ENCODE peak calls at places on chromosomes 4 and X, in ten cellular contexts. One of them, this sample, is unnamed.

GRCh38 chr4:119205690-119206089 is 6.8 kb upstream of the USP53 start:
- DNase-seq in AG10803: no peak
- DNase-seq in activated CD4-positive, alpha-beta T cell treated with anti-CD3 and anti-CD28 coated beads, Interleukin-2, amount 10 ng/mL, durations not matched to agents 7 days and 5 days: no peak
- DNase-seq in lung microvascular endothelial cell: no peak
- DNase-seq in RPMI7951: no peak
- DNase-seq in breast epithelium: no peak
- DNase-seq in activated naive CD8-positive, alpha-beta T cell treated with anti-CD3 and anti-CD28 coated beads, Interleukin-2, amount 50 U/mL, for 16 hours: no peak
- DNase-seq in activated naive CD4-positive, alpha-beta T cell treated with Interleukin-2 at 50 U/mL for 16 hours: no peak
- DNase-seq in astrocyte of the hippocampus: no peak
- DNase-seq in HCT116: no peak
- DNase-seq in this sample: no peak

GRCh38 chr4:4426511-4427477 is 39.9 kb downstream of the NSG1 start:
- DNase-seq in AG10803: no peak
- DNase-seq in activated CD4-positive, alpha-beta T cell treated with anti-CD3 and anti-CD28 coated beads, Interleukin-2, amount 10 ng/mL, durations not matched to agents 7 days and 5 days: no peak
- DNase-seq in lung microvascular endothelial cell: no peak
- DNase-seq in RPMI7951: peak; percentile 11
- DNase-seq in breast epithelium: no peak
- DNase-seq in activated naive CD8-positive, alpha-beta T cell treated with anti-CD3 and anti-CD28 coated beads, Interleukin-2, amount 50 U/mL, for 16 hours: no peak
- DNase-seq in activated naive CD4-positive, alpha-beta T cell treated with Interleukin-2 at 50 U/mL for 16 hours: no peak
- DNase-seq in astrocyte of the hippocampus: peak; percentile 23
- DNase-seq in HCT116: no peak
- DNase-seq in this sample: no peak

GRCh38 chr4:124650614-124651013 is 61.9 kb downstream of the ANKRD50 start:
- DNase-seq in AG10803: no peak
- DNase-seq in activated CD4-positive, alpha-beta T cell treated with anti-CD3 and anti-CD28 coated beads, Interleukin-2, amount 10 ng/mL, durations not matched to agents 7 days and 5 days: no peak
- DNase-seq in lung microvascular endothelial cell: no peak
- DNase-seq in RPMI7951: no peak
- DNase-seq in breast epithelium: no peak
- DNase-seq in activated naive CD8-positive, alpha-beta T cell treated with anti-CD3 and anti-CD28 coated beads, Interleukin-2, amount 50 U/mL, for 16 hours: no peak
- DNase-seq in activated naive CD4-positive, alpha-beta T cell treated with Interleukin-2 at 50 U/mL for 16 hours: no peak
- DNase-seq in astrocyte of the hippocampus: no peak
- DNase-seq in HCT116: no peak
- DNase-seq in this sample: no peak

GRCh38 chr4:3630934-3631585 is 98.8 kb upstream of the LRPAP1 start:
- DNase-seq in AG10803: no peak
- DNase-seq in activated CD4-positive, alpha-beta T cell treated with anti-CD3 and anti-CD28 coated beads, Interleukin-2, amount 10 ng/mL, durations not matched to agents 7 days and 5 days: no peak
- DNase-seq in lung microvascular endothelial cell: no peak
- DNase-seq in RPMI7951: no peak
- DNase-seq in breast epithelium: no peak
- DNase-seq in activated naive CD8-positive, alpha-beta T cell treated with anti-CD3 and anti-CD28 coated beads, Interleukin-2, amount 50 U/mL, for 16 hours: no peak
- DNase-seq in activated naive CD4-positive, alpha-beta T cell treated with Interleukin-2 at 50 U/mL for 16 hours: no peak
- DNase-seq in astrocyte of the hippocampus: no peak
- DNase-seq in HCT116: no peak
- DNase-seq in this sample: no peak

GRCh38 chr4:110480031-110480549 is 4.1 kb downstream of the ENPEP start:
- DNase-seq in AG10803: peak; percentile 99
- DNase-seq in activated CD4-positive, alpha-beta T cell treated with anti-CD3 and anti-CD28 coated beads, Interleukin-2, amount 10 ng/mL, durations not matched to agents 7 days and 5 days: no peak
- DNase-seq in lung microvascular endothelial cell: no peak
- DNase-seq in RPMI7951: peak; percentile 80
- DNase-seq in breast epithelium: no peak
- DNase-seq in activated naive CD8-positive, alpha-beta T cell treated with anti-CD3 and anti-CD28 coated beads, Interleukin-2, amount 50 U/mL, for 16 hours: no peak
- DNase-seq in activated naive CD4-positive, alpha-beta T cell treated with Interleukin-2 at 50 U/mL for 16 hours: no peak
- DNase-seq in astrocyte of the hippocampus: peak; percentile 77
- DNase-seq in HCT116: no peak
- DNase-seq in this sample: no peak

GRCh38 chr4:7475207-7475606 is 40.5 kb upstream of the PSAPL1 start:
- DNase-seq in AG10803: no peak
- DNase-seq in activated CD4-positive, alpha-beta T cell treated with anti-CD3 and anti-CD28 coated beads, Interleukin-2, amount 10 ng/mL, durations not matched to agents 7 days and 5 days: no peak
- DNase-seq in lung microvascular endothelial cell: no peak
- DNase-seq in RPMI7951: no peak
- DNase-seq in breast epithelium: no peak
- DNase-seq in activated naive CD8-positive, alpha-beta T cell treated with anti-CD3 and anti-CD28 coated beads, Interleukin-2, amount 50 U/mL, for 16 hours: no peak
- DNase-seq in activated naive CD4-positive, alpha-beta T cell treated with Interleukin-2 at 50 U/mL for 16 hours: no peak
- DNase-seq in astrocyte of the hippocampus: no peak
- DNase-seq in HCT116: no peak
- DNase-seq in this sample: no peak

GRCh38 chrX:81377329-81377728 is 175.4 kb downstream of the SH3BGRL start:
- DNase-seq in AG10803: peak; percentile 24
- DNase-seq in activated CD4-positive, alpha-beta T cell treated with anti-CD3 and anti-CD28 coated beads, Interleukin-2, amount 10 ng/mL, durations not matched to agents 7 days and 5 days: no peak
- DNase-seq in lung microvascular endothelial cell: peak; percentile 27
- DNase-seq in RPMI7951: peak; percentile 1
- DNase-seq in breast epithelium: no peak
- DNase-seq in activated naive CD8-positive, alpha-beta T cell treated with anti-CD3 and anti-CD28 coated beads, Interleukin-2, amount 50 U/mL, for 16 hours: no peak
- DNase-seq in activated naive CD4-positive, alpha-beta T cell treated with Interleukin-2 at 50 U/mL for 16 hours: no peak
- DNase-seq in astrocyte of the hippocampus: peak; percentile 41
- DNase-seq in HCT116: no peak
- DNase-seq in this sample: no peak

GRCh38 chrX:48592971-48593370 is 4.3 kb upstream of the WDR13 start:
- DNase-seq in AG10803: no peak
- DNase-seq in activated CD4-positive, alpha-beta T cell treated with anti-CD3 and anti-CD28 coated beads, Interleukin-2, amount 10 ng/mL, durations not matched to agents 7 days and 5 days: no peak
- DNase-seq in lung microvascular endothelial cell: peak; percentile 73
- DNase-seq in RPMI7951: no peak
- DNase-seq in breast epithelium: no peak
- DNase-seq in activated naive CD8-positive, alpha-beta T cell treated with anti-CD3 and anti-CD28 coated beads, Interleukin-2, amount 50 U/mL, for 16 hours: no peak
- DNase-seq in activated naive CD4-positive, alpha-beta T cell treated with Interleukin-2 at 50 U/mL for 16 hours: no peak
- DNase-seq in astrocyte of the hippocampus: no peak
- DNase-seq in HCT116: no peak
- DNase-seq in this sample: no peak

GRCh38 chr4:177339794-177340374 is 30.2 kb downstream of the NEIL3 start:
- DNase-seq in AG10803: peak; percentile 58
- DNase-seq in activated CD4-positive, alpha-beta T cell treated with anti-CD3 and anti-CD28 coated beads, Interleukin-2, amount 10 ng/mL, durations not matched to agents 7 days and 5 days: peak; percentile 15
- DNase-seq in lung microvascular endothelial cell: peak; percentile 45
- DNase-seq in RPMI7951: peak; percentile 37
- DNase-seq in breast epithelium: no peak
- DNase-seq in activated naive CD8-positive, alpha-beta T cell treated with anti-CD3 and anti-CD28 coated beads, Interleukin-2, amount 50 U/mL, for 16 hours: no peak
- DNase-seq in activated naive CD4-positive, alpha-beta T cell treated with Interleukin-2 at 50 U/mL for 16 hours: no peak
- DNase-seq in astrocyte of the hippocampus: peak; percentile 54
- DNase-seq in HCT116: peak; percentile 4
- DNase-seq in this sample: no peak

GRCh38 chr4:105637409-105638258 is 70.9 kb downstream of the INTS12 start:
- DNase-seq in AG10803: no peak
- DNase-seq in activated CD4-positive, alpha-beta T cell treated with anti-CD3 and anti-CD28 coated beads, Interleukin-2, amount 10 ng/mL, durations not matched to agents 7 days and 5 days: no peak
- DNase-seq in lung microvascular endothelial cell: peak; percentile 17
- DNase-seq in RPMI7951: peak; percentile 39
- DNase-seq in breast epithelium: peak; percentile 44
- DNase-seq in activated naive CD8-positive, alpha-beta T cell treated with anti-CD3 and anti-CD28 coated beads, Interleukin-2, amount 50 U/mL, for 16 hours: no peak
- DNase-seq in activated naive CD4-positive, alpha-beta T cell treated with Interleukin-2 at 50 U/mL for 16 hours: no peak
- DNase-seq in astrocyte of the hippocampus: peak; percentile 86
- DNase-seq in HCT116: no peak
- DNase-seq in this sample: peak; percentile 57

GRCh38 chr4:6932918-6933317 is 23.3 kb downstream of the TBC1D14 start:
- DNase-seq in AG10803: no peak
- DNase-seq in activated CD4-positive, alpha-beta T cell treated with anti-CD3 and anti-CD28 coated beads, Interleukin-2, amount 10 ng/mL, durations not matched to agents 7 days and 5 days: no peak
- DNase-seq in lung microvascular endothelial cell: no peak
- DNase-seq in RPMI7951: no peak
- DNase-seq in breast epithelium: no peak
- DNase-seq in activated naive CD8-positive, alpha-beta T cell treated with anti-CD3 and anti-CD28 coated beads, Interleukin-2, amount 50 U/mL, for 16 hours: no peak
- DNase-seq in activated naive CD4-positive, alpha-beta T cell treated with Interleukin-2 at 50 U/mL for 16 hours: no peak
- DNase-seq in astrocyte of the hippocampus: no peak
- DNase-seq in HCT116: no peak
- DNase-seq in this sample: no peak

GRCh38 chr4:186621959-186622553 is 66.7 kb upstream of the MTNR1A start:
- DNase-seq in AG10803: peak; percentile 92
- DNase-seq in activated CD4-positive, alpha-beta T cell treated with anti-CD3 and anti-CD28 coated beads, Interleukin-2, amount 10 ng/mL, durations not matched to agents 7 days and 5 days: no peak
- DNase-seq in lung microvascular endothelial cell: peak; percentile 68
- DNase-seq in RPMI7951: peak; percentile 87
- DNase-seq in breast epithelium: no peak
- DNase-seq in activated naive CD8-positive, alpha-beta T cell treated with anti-CD3 and anti-CD28 coated beads, Interleukin-2, amount 50 U/mL, for 16 hours: no peak
- DNase-seq in activated naive CD4-positive, alpha-beta T cell treated with Interleukin-2 at 50 U/mL for 16 hours: no peak
- DNase-seq in astrocyte of the hippocampus: peak; percentile 87
- DNase-seq in HCT116: no peak
- DNase-seq in this sample: no peak

GRCh38 chrX:19747672-19748610 is 139.5 kb downstream of the SH3KBP1 start:
- DNase-seq in AG10803: no peak
- DNase-seq in activated CD4-positive, alpha-beta T cell treated with anti-CD3 and anti-CD28 coated beads, Interleukin-2, amount 10 ng/mL, durations not matched to agents 7 days and 5 days: peak; percentile 86
- DNase-seq in lung microvascular endothelial cell: no peak
- DNase-seq in RPMI7951: no peak
- DNase-seq in breast epithelium: no peak
- DNase-seq in activated naive CD8-positive, alpha-beta T cell treated with anti-CD3 and anti-CD28 coated beads, Interleukin-2, amount 50 U/mL, for 16 hours: peak; percentile 13
- DNase-seq in activated naive CD4-positive, alpha-beta T cell treated with Interleukin-2 at 50 U/mL for 16 hours: peak; percentile 66
- DNase-seq in astrocyte of the hippocampus: no peak
- DNase-seq in HCT116: no peak
- DNase-seq in this sample: no peak

GRCh38 chrX:69264134-69264533 is 98.9 kb upstream of the PJA1 start:
- DNase-seq in AG10803: no peak
- DNase-seq in activated CD4-positive, alpha-beta T cell treated with anti-CD3 and anti-CD28 coated beads, Interleukin-2, amount 10 ng/mL, durations not matched to agents 7 days and 5 days: no peak
- DNase-seq in lung microvascular endothelial cell: no peak
- DNase-seq in RPMI7951: no peak
- DNase-seq in breast epithelium: no peak
- DNase-seq in activated naive CD8-positive, alpha-beta T cell treated with anti-CD3 and anti-CD28 coated beads, Interleukin-2, amount 50 U/mL, for 16 hours: no peak
- DNase-seq in activated naive CD4-positive, alpha-beta T cell treated with Interleukin-2 at 50 U/mL for 16 hours: no peak
- DNase-seq in astrocyte of the hippocampus: no peak
- DNase-seq in HCT116: no peak
- DNase-seq in this sample: no peak

GRCh38 chr4:54152846-54153600 is 53.1 kb downstream of the GSX2 start:
- DNase-seq in AG10803: peak; percentile 89
- DNase-seq in activated CD4-positive, alpha-beta T cell treated with anti-CD3 and anti-CD28 coated beads, Interleukin-2, amount 10 ng/mL, durations not matched to agents 7 days and 5 days: no peak
- DNase-seq in lung microvascular endothelial cell: no peak
- DNase-seq in RPMI7951: peak; percentile 50
- DNase-seq in breast epithelium: peak; percentile 41
- DNase-seq in activated naive CD8-positive, alpha-beta T cell treated with anti-CD3 and anti-CD28 coated beads, Interleukin-2, amount 50 U/mL, for 16 hours: no peak
- DNase-seq in activated naive CD4-positive, alpha-beta T cell treated with Interleukin-2 at 50 U/mL for 16 hours: no peak
- DNase-seq in astrocyte of the hippocampus: peak; percentile 84
- DNase-seq in HCT116: no peak
- DNase-seq in this sample: no peak

GRCh38 chr4:170589597-170590191 is 499.9 kb upstream of the AADAT start:
- DNase-seq in AG10803: peak; percentile 1
- DNase-seq in activated CD4-positive, alpha-beta T cell treated with anti-CD3 and anti-CD28 coated beads, Interleukin-2, amount 10 ng/mL, durations not matched to agents 7 days and 5 days: no peak
- DNase-seq in lung microvascular endothelial cell: no peak
- DNase-seq in RPMI7951: no peak
- DNase-seq in breast epithelium: no peak
- DNase-seq in activated naive CD8-positive, alpha-beta T cell treated with anti-CD3 and anti-CD28 coated beads, Interleukin-2, amount 50 U/mL, for 16 hours: no peak
- DNase-seq in activated naive CD4-positive, alpha-beta T cell treated with Interleukin-2 at 50 U/mL for 16 hours: no peak
- DNase-seq in astrocyte of the hippocampus: peak; percentile 26
- DNase-seq in HCT116: peak; percentile 51
- DNase-seq in this sample: no peak

GRCh38 chr4:37717575-37717974 is 31.4 kb upstream of the RELL1 start:
- DNase-seq in AG10803: peak; percentile 93
- DNase-seq in activated CD4-positive, alpha-beta T cell treated with anti-CD3 and anti-CD28 coated beads, Interleukin-2, amount 10 ng/mL, durations not matched to agents 7 days and 5 days: no peak
- DNase-seq in lung microvascular endothelial cell: peak; percentile 35
- DNase-seq in RPMI7951: peak; percentile 78
- DNase-seq in breast epithelium: no peak
- DNase-seq in activated naive CD8-positive, alpha-beta T cell treated with anti-CD3 and anti-CD28 coated beads, Interleukin-2, amount 50 U/mL, for 16 hours: no peak
- DNase-seq in activated naive CD4-positive, alpha-beta T cell treated with Interleukin-2 at 50 U/mL for 16 hours: no peak
- DNase-seq in astrocyte of the hippocampus: peak; percentile 39
- DNase-seq in HCT116: no peak
- DNase-seq in this sample: no peak

GRCh38 chr4:161530710-161531109 is 633.1 kb downstream of the FSTL5 start:
- DNase-seq in AG10803: no peak
- DNase-seq in activated CD4-positive, alpha-beta T cell treated with anti-CD3 and anti-CD28 coated beads, Interleukin-2, amount 10 ng/mL, durations not matched to agents 7 days and 5 days: no peak
- DNase-seq in lung microvascular endothelial cell: no peak
- DNase-seq in RPMI7951: no peak
- DNase-seq in breast epithelium: no peak
- DNase-seq in activated naive CD8-positive, alpha-beta T cell treated with anti-CD3 and anti-CD28 coated beads, Interleukin-2, amount 50 U/mL, for 16 hours: no peak
- DNase-seq in activated naive CD4-positive, alpha-beta T cell treated with Interleukin-2 at 50 U/mL for 16 hours: no peak
- DNase-seq in astrocyte of the hippocampus: no peak
- DNase-seq in HCT116: no peak
- DNase-seq in this sample: no peak

GRCh38 chr4:38567448-38567847 is 96.6 kb upstream of the KLF3 start:
- DNase-seq in AG10803: no peak
- DNase-seq in activated CD4-positive, alpha-beta T cell treated with anti-CD3 and anti-CD28 coated beads, Interleukin-2, amount 10 ng/mL, durations not matched to agents 7 days and 5 days: no peak
- DNase-seq in lung microvascular endothelial cell: no peak
- DNase-seq in RPMI7951: no peak
- DNase-seq in breast epithelium: no peak
- DNase-seq in activated naive CD8-positive, alpha-beta T cell treated with anti-CD3 and anti-CD28 coated beads, Interleukin-2, amount 50 U/mL, for 16 hours: no peak
- DNase-seq in activated naive CD4-positive, alpha-beta T cell treated with Interleukin-2 at 50 U/mL for 16 hours: no peak
- DNase-seq in astrocyte of the hippocampus: no peak
- DNase-seq in HCT116: no peak
- DNase-seq in this sample: no peak

GRCh38 chr4:73099143-73099542 is 29.6 kb upstream of the COX18 start:
- DNase-seq in AG10803: no peak
- DNase-seq in activated CD4-positive, alpha-beta T cell treated with anti-CD3 and anti-CD28 coated beads, Interleukin-2, amount 10 ng/mL, durations not matched to agents 7 days and 5 days: no peak
- DNase-seq in lung microvascular endothelial cell: no peak
- DNase-seq in RPMI7951: no peak
- DNase-seq in breast epithelium: no peak
- DNase-seq in activated naive CD8-positive, alpha-beta T cell treated with anti-CD3 and anti-CD28 coated beads, Interleukin-2, amount 50 U/mL, for 16 hours: no peak
- DNase-seq in activated naive CD4-positive, alpha-beta T cell treated with Interleukin-2 at 50 U/mL for 16 hours: no peak
- DNase-seq in astrocyte of the hippocampus: no peak
- DNase-seq in HCT116: no peak
- DNase-seq in this sample: no peak

GRCh38 chrX:103817502-103817901 is 14.6 kb downstream of the RAB9B start:
- DNase-seq in AG10803: no peak
- DNase-seq in activated CD4-positive, alpha-beta T cell treated with anti-CD3 and anti-CD28 coated beads, Interleukin-2, amount 10 ng/mL, durations not matched to agents 7 days and 5 days: peak; percentile 47
- DNase-seq in lung microvascular endothelial cell: peak; percentile 43
- DNase-seq in RPMI7951: peak; percentile 19
- DNase-seq in breast epithelium: no peak
- DNase-seq in activated naive CD8-positive, alpha-beta T cell treated with anti-CD3 and anti-CD28 coated beads, Interleukin-2, amount 50 U/mL, for 16 hours: no peak
- DNase-seq in activated naive CD4-positive, alpha-beta T cell treated with Interleukin-2 at 50 U/mL for 16 hours: no peak
- DNase-seq in astrocyte of the hippocampus: peak; percentile 54
- DNase-seq in HCT116: peak; percentile 15
- DNase-seq in this sample: no peak

GRCh38 chr4:64465263-64465662 is 56.0 kb upstream of the TECRL start:
- DNase-seq in AG10803: no peak
- DNase-seq in activated CD4-positive, alpha-beta T cell treated with anti-CD3 and anti-CD28 coated beads, Interleukin-2, amount 10 ng/mL, durations not matched to agents 7 days and 5 days: no peak
- DNase-seq in lung microvascular endothelial cell: no peak
- DNase-seq in RPMI7951: no peak
- DNase-seq in breast epithelium: no peak
- DNase-seq in activated naive CD8-positive, alpha-beta T cell treated with anti-CD3 and anti-CD28 coated beads, Interleukin-2, amount 50 U/mL, for 16 hours: no peak
- DNase-seq in activated naive CD4-positive, alpha-beta T cell treated with Interleukin-2 at 50 U/mL for 16 hours: no peak
- DNase-seq in astrocyte of the hippocampus: peak; percentile 45
- DNase-seq in HCT116: no peak
- DNase-seq in this sample: no peak

GRCh38 chr4:59381591-59381990 is 1818.5 kb upstream of the ADGRL3 start:
- DNase-seq in AG10803: no peak
- DNase-seq in activated CD4-positive, alpha-beta T cell treated with anti-CD3 and anti-CD28 coated beads, Interleukin-2, amount 10 ng/mL, durations not matched to agents 7 days and 5 days: no peak
- DNase-seq in lung microvascular endothelial cell: no peak
- DNase-seq in RPMI7951: no peak
- DNase-seq in breast epithelium: no peak
- DNase-seq in activated naive CD8-positive, alpha-beta T cell treated with anti-CD3 and anti-CD28 coated beads, Interleukin-2, amount 50 U/mL, for 16 hours: no peak
- DNase-seq in activated naive CD4-positive, alpha-beta T cell treated with Interleukin-2 at 50 U/mL for 16 hours: no peak
- DNase-seq in astrocyte of the hippocampus: no peak
- DNase-seq in HCT116: no peak
- DNase-seq in this sample: no peak

GRCh38 chr4:169634975-169635374 is 14.6 kb downstream of the CLCN3 start:
- DNase-seq in AG10803: no peak
- DNase-seq in activated CD4-positive, alpha-beta T cell treated with anti-CD3 and anti-CD28 coated beads, Interleukin-2, amount 10 ng/mL, durations not matched to agents 7 days and 5 days: no peak
- DNase-seq in lung microvascular endothelial cell: no peak
- DNase-seq in RPMI7951: no peak
- DNase-seq in breast epithelium: no peak
- DNase-seq in activated naive CD8-positive, alpha-beta T cell treated with anti-CD3 and anti-CD28 coated beads, Interleukin-2, amount 50 U/mL, for 16 hours: no peak
- DNase-seq in activated naive CD4-positive, alpha-beta T cell treated with Interleukin-2 at 50 U/mL for 16 hours: no peak
- DNase-seq in astrocyte of the hippocampus: no peak
- DNase-seq in HCT116: no peak
- DNase-seq in this sample: no peak

GRCh38 chrX:131841496-131842410 is 181.3 kb upstream of the STK26 start:
- DNase-seq in AG10803: peak; percentile 31
- DNase-seq in activated CD4-positive, alpha-beta T cell treated with anti-CD3 and anti-CD28 coated beads, Interleukin-2, amount 10 ng/mL, durations not matched to agents 7 days and 5 days: peak; percentile 36
- DNase-seq in lung microvascular endothelial cell: peak; percentile 56
- DNase-seq in RPMI7951: peak; percentile 60
- DNase-seq in breast epithelium: no peak
- DNase-seq in activated naive CD8-positive, alpha-beta T cell treated with anti-CD3 and anti-CD28 coated beads, Interleukin-2, amount 50 U/mL, for 16 hours: no peak
- DNase-seq in activated naive CD4-positive, alpha-beta T cell treated with Interleukin-2 at 50 U/mL for 16 hours: peak; percentile 4
- DNase-seq in astrocyte of the hippocampus: peak; percentile 69
- DNase-seq in HCT116: peak; percentile 40
- DNase-seq in this sample: peak; percentile 54

GRCh38 chr4:17059192-17059634 is 160.8 kb upstream of the LDB2 start:
- DNase-seq in AG10803: peak; percentile 84
- DNase-seq in activated CD4-positive, alpha-beta T cell treated with anti-CD3 and anti-CD28 coated beads, Interleukin-2, amount 10 ng/mL, durations not matched to agents 7 days and 5 days: no peak
- DNase-seq in lung microvascular endothelial cell: no peak
- DNase-seq in RPMI7951: peak; percentile 66
- DNase-seq in breast epithelium: no peak
- DNase-seq in activated naive CD8-positive, alpha-beta T cell treated with anti-CD3 and anti-CD28 coated beads, Interleukin-2, amount 50 U/mL, for 16 hours: no peak
- DNase-seq in activated naive CD4-positive, alpha-beta T cell treated with Interleukin-2 at 50 U/mL for 16 hours: no peak
- DNase-seq in astrocyte of the hippocampus: no peak
- DNase-seq in HCT116: no peak
- DNase-seq in this sample: no peak

GRCh38 chrX:267771-268261 is 13.4 kb upstream of the PLCXD1 start:
- DNase-seq in AG10803: no peak
- DNase-seq in activated CD4-positive, alpha-beta T cell treated with anti-CD3 and anti-CD28 coated beads, Interleukin-2, amount 10 ng/mL, durations not matched to agents 7 days and 5 days: no peak
- DNase-seq in lung microvascular endothelial cell: no peak
- DNase-seq in RPMI7951: no peak
- DNase-seq in breast epithelium: peak; percentile 3
- DNase-seq in activated naive CD8-positive, alpha-beta T cell treated with anti-CD3 and anti-CD28 coated beads, Interleukin-2, amount 50 U/mL, for 16 hours: no peak
- DNase-seq in activated naive CD4-positive, alpha-beta T cell treated with Interleukin-2 at 50 U/mL for 16 hours: no peak
- DNase-seq in astrocyte of the hippocampus: no peak
- DNase-seq in HCT116: no peak
- DNase-seq in this sample: peak; percentile 37

GRCh38 chrX:107747596-107748161 is 27.9 kb downstream of the TSC22D3 start:
- DNase-seq in AG10803: peak; percentile 52
- DNase-seq in activated CD4-positive, alpha-beta T cell treated with anti-CD3 and anti-CD28 coated beads, Interleukin-2, amount 10 ng/mL, durations not matched to agents 7 days and 5 days: no peak
- DNase-seq in lung microvascular endothelial cell: peak; percentile 26
- DNase-seq in RPMI7951: peak; percentile 40
- DNase-seq in breast epithelium: no peak
- DNase-seq in activated naive CD8-positive, alpha-beta T cell treated with anti-CD3 and anti-CD28 coated beads, Interleukin-2, amount 50 U/mL, for 16 hours: no peak
- DNase-seq in activated naive CD4-positive, alpha-beta T cell treated with Interleukin-2 at 50 U/mL for 16 hours: no peak
- DNase-seq in astrocyte of the hippocampus: peak; percentile 76
- DNase-seq in HCT116: no peak
- DNase-seq in this sample: no peak